ENCODE peak calls at places on chromosomes 5 and 9, in four cellular contexts. T is cardiac muscle cell, J is AG04450, G is HFF-Myc. F is an unnamed sample.

GRCh38 chr5:33939863-33940262 is 3.7 kb downstream of the RXFP3 start:
- DNase-seq in T (no peak), G (no peak), J (no peak), F (peak)

GRCh38 chr5:79840085-79840990 is 150.7 kb downstream of the CMYA5 start:
- DNase-seq in G (no peak), J (no peak), T (no peak), F (no peak)

GRCh38 chr9:77848897-77849296 is 182.7 kb downstream of the GNAQ start:
- DNase-seq in T (no peak), G (no peak), J (peak), F (peak)

GRCh38 chr5:172902497-172903472 is 56.4 kb upstream of the RPL26L1 start:
- DNase-seq in J (peak), G (no peak), T (peak), F (peak)

GRCh38 chr9:120852240-120853018 is 9.7 kb upstream of the PSMD5 start:
- DNase-seq in G (no peak), T (no peak), J (no peak), F (peak)

GRCh38 chr5:37272564-37272963 is 23.4 kb upstream of the CPLANE1 start:
- DNase-seq in G (no peak), T (no peak), J (no peak), F (peak)

GRCh38 chr9:104301770-104302169 is 202.3 kb upstream of the OR13F1 start:
- DNase-seq in T (no peak), J (no peak), G (no peak), F (no peak)

GRCh38 chr5:178417391-178417811 is 172.8 kb downstream of the COL23A1 start:
- DNase-seq in G (no peak), J (no peak), T (no peak), F (no peak)

GRCh38 chr5:128519830-128520229 is 18.2 kb downstream of the FBN2 start:
- DNase-seq in T (no peak), J (no peak), G (no peak), F (no peak)

GRCh38 chr9:33721674-33722358 is 73.5 kb upstream of the PRSS3 start:
- DNase-seq in T (peak), G (peak), J (peak), F (no peak)

GRCh38 chr9:99572529-99572928 is 249.2 kb upstream of the NR4A3 start:
- DNase-seq in G (no peak), J (no peak), T (no peak), F (no peak)

GRCh38 chr5:1033178-1033577 is 24.6 kb downstream of the NKD2 start:
- DNase-seq in J (no peak), G (no peak), T (no peak), F (no peak)

GRCh38 chr9:16314476-16314875 is 556.0 kb downstream of the BNC2 start:
- DNase-seq in J (no peak), G (no peak), T (no peak), F (no peak)

GRCh38 chr9:86945868-86946711 is 1.2 kb downstream of the GAS1 start:
- DNase-seq in G (no peak), J (no peak), T (peak), F (no peak)

GRCh38 chr9:131277673-131278420 is 1.5 kb upstream of the FAM78A start:
- DNase-seq in J (peak), G (peak), T (peak), F (no peak)

GRCh38 chr5:33933723-33934544 is 2.3 kb upstream of the RXFP3 start:
- DNase-seq in T (no peak), J (no peak), G (no peak), F (no peak)

GRCh38 chr5:93055556-93055955 is 525.5 kb downstream of the NR2F1-AS1 start:
- DNase-seq in G (no peak), J (no peak), T (no peak), F (no peak)

GRCh38 chr5:124461857-124462423 is 284.5 kb downstream of the ZNF608 start:
- DNase-seq in G (no peak), J (no peak), T (no peak), F (no peak)

GRCh38 chr9:79300153-79300552 is 271.6 kb upstream of the TLE4 start:
- DNase-seq in G (no peak), T (no peak), J (no peak), F (no peak)

GRCh38 chr9:76866689-76867088 is 39.2 kb downstream of the PRUNE2 start:
- DNase-seq in J (peak), G (peak), T (no peak), F (peak)

GRCh38 chr5:57900356-57900944 is 417.8 kb upstream of the ACTBL2 start:
- DNase-seq in T (no peak), J (no peak), G (no peak), F (no peak)

GRCh38 chr5:165325201-165325600 is 1819.8 kb downstream of the MAT2B start:
- DNase-seq in J (no peak), G (no peak), T (no peak), F (no peak)

GRCh38 chr5:67416133-67416937 is 219.7 kb upstream of the CD180 start:
- DNase-seq in T (no peak), G (no peak), J (no peak), F (no peak)

GRCh38 chr5:180873628-180874520 is 12.8 kb upstream of the ZFP62 start:
- DNase-seq in J (no peak), T (no peak), G (no peak), F (no peak)

GRCh38 chr9:131707677-131708612 is 31.9 kb downstream of the RAPGEF1 start:
- DNase-seq in G (no peak), T (peak), J (peak), F (no peak)

GRCh38 chr9:34185778-34186551 is 7.1 kb downstream of the UBAP1 start:
- DNase-seq in J (peak), T (no peak), G (peak), F (peak)

GRCh38 chr9:107486674-107487520 is 2.7 kb downstream of the KLF4 start:
- DNase-seq in J (no peak), G (no peak), T (no peak), F (no peak)

GRCh38 chr5:79963261-79963977 is 27.6 kb downstream of the MTX3 start:
- DNase-seq in T (no peak), J (no peak), G (no peak), F (no peak)

GRCh38 chr5:107875834-107876233 is 205.1 kb upstream of the EFNA5 start:
- DNase-seq in T (no peak), J (no peak), G (no peak), F (peak)

GRCh38 chr9:15735083-15735974 is 182.5 kb downstream of the CCDC171 start:
- DNase-seq in J (peak), G (peak), T (no peak), F (peak)

GRCh38 chr9:126411225-126411947 is 84.8 kb downstream of the MVB12B start:
- DNase-seq in T (no peak), G (no peak), J (no peak), F (no peak)

GRCh38 chr9:87498816-87499454 is 1.3 kb downstream of the DAPK1 start:
- DNase-seq in J (no peak), G (no peak), T (peak), F (no peak)

GRCh38 chr9:131773911-131774379 is 34.1 kb upstream of the RAPGEF1 start:
- DNase-seq in J (peak), G (peak), T (peak), F (no peak)

GRCh38 chr5:180347651-180348050 is 5.5 kb downstream of the GFPT2 start:
- DNase-seq in J (no peak), T (no peak), G (no peak), F (no peak)

GRCh38 chr9:114072181-114073140 is 5.6 kb downstream of the AMBP start:
- DNase-seq in T (no peak), J (no peak), G (no peak), F (no peak)

GRCh38 chr5:118301696-118302095 is 686.7 kb downstream of the DTWD2 start:
- DNase-seq in J (no peak), T (no peak), G (no peak), F (no peak)

GRCh38 chr9:121883281-121884056 is 209.6 kb downstream of the TTLL11 start:
- DNase-seq in G (no peak), J (no peak), T (peak), F (no peak)

DNA sequence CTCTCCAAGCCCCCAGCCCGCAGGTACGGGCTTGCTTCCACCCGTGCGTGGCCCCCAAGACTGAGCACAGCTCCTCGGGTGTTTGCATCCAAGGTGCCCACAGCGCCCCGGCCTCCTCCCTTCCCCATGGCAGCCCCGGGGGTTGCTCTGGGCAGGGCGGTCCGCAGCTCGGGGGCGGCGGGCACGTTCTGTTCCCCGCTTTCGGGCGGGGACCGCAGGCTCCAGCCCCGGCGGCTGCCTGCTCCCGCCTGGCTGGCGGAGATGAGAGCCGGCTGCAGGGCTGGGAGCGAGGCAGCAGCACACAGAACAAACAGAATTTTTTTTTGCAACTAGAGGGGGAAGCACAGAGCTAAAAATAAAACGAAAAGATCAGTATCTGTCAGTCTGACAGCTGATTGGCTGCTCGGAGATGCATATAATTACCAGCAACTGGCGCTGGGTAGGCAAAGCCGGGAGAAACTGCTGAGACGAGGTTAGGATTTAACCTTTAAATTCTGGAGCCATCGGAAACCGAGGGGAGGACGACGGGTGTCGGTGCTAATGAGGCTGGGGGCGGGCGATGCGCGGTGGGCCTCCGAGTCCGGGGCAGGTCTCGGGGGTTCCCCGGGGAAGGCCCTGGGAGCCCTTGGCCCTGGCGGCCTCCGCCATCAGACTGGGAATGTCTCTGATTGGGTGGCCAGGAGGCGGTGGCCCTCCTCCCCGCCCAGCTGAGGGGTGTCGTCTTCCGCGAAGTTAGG is 142.7 kb upstream of the IER5L start:
- DNase-seq in T (peak), G (peak), J (peak), F (peak)
- H3K4me3 ChIP-seq in T (peak), G (peak), J (peak), F (peak)

GRCh38 chr5:136802382-136802781 is 437.0 kb upstream of the TRPC7 start:
- DNase-seq in J (no peak), T (peak), G (no peak), F (no peak)
- TF ChIP-seq CTCF in J (peak), T (peak), G (peak), F (peak)

GRCh38 chr9:89924611-89925010 is 319.8 kb downstream of the GADD45G start:
- DNase-seq in T (no peak), G (no peak), J (no peak), F (no peak)

GRCh38 chr9:89923174-89923573 is 318.4 kb downstream of the GADD45G start:
- DNase-seq in G (no peak), J (no peak), T (no peak), F (no peak)

GRCh38 chr9:89926167-89926566 is 321.4 kb downstream of the GADD45G start:
- DNase-seq in G (no peak), J (no peak), T (no peak), F (no peak)

GRCh38 chr9:89922099-89922498 is 317.3 kb downstream of the GADD45G start:
- DNase-seq in T (peak), G (no peak), J (no peak), F (no peak)

GRCh38 chr9:89923961-89924504 is 319.2 kb downstream of the GADD45G start:
- DNase-seq in T (no peak), G (no peak), J (no peak), F (no peak)
- H3K4me3 ChIP-seq in T (no peak), G (no peak), J (no peak), F (no peak)

GRCh38 chr5:59491944-59492343 is 401.6 kb downstream of the PDE4D start:
- DNase-seq in J (no peak), G (no peak), T (no peak), F (no peak)

GRCh38 chr5:59500014-59500413 is 393.5 kb downstream of the PDE4D start:
- DNase-seq in J (no peak), T (no peak), G (no peak), F (no peak)

DNA sequence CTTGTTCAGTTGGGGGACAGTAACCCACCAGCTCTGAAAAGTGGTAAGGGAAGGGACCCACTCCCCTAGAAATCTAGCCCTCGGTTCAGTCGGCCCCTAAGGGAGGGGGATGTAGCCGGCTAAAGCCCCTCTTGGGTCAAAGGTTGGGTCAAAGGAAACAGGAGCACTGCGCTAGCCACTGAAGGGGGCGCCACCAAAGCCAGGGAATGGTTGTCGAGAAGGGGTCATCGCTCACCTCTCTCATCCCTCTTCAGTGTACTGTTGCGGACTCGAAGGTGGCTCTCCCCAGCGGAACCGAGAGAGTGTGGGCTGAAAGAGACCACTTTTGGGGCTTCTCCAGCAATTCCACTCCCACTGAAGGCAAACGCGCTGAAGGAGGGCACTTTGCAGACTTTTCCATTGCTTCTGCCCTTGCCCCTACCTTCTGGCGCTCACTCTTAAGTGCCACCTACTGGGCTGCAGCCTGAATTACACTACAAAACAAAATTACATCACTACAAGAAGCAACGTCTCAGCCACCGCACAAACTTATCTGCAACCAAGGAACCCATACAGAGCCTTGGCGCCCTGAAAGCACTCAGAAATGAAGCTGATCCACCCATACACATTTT is 396.9 kb downstream of the PDE4D start:
- DNase-seq in J (no peak), G (no peak), T (no peak), F (no peak)
- TF ChIP-seq CTCF in J (peak), G (peak), T (peak), F (peak)

DNA sequence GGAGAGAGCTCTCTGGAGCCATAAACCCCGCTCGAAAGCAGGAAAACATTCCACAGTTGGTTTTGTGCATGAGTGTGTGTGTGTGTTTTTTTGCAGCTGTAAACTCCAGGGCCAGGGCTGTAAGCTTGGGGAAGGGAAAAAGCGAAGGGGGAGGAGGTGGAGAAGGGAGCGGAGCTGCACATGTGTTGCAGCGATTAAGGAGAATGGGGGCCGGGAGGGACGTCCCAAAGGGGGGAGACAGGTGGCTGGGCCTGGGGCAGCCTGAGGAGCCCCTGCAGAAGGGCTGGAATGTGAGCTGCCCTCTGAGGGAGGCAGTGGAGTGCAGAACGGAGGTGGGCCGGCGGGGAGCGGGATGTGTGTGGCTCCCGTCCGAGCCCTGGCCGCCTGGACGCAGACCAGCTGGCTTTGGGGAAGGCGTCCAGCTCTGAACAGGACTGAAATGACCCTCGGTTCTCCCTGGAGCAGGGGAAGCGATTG is 2.7 kb upstream of the MYMK start:
- DNase-seq in G (no peak), T (no peak), J (no peak), F (no peak)
- H3K4me3 ChIP-seq in G (no peak), T (no peak), J (no peak), F (no peak)

DNA sequence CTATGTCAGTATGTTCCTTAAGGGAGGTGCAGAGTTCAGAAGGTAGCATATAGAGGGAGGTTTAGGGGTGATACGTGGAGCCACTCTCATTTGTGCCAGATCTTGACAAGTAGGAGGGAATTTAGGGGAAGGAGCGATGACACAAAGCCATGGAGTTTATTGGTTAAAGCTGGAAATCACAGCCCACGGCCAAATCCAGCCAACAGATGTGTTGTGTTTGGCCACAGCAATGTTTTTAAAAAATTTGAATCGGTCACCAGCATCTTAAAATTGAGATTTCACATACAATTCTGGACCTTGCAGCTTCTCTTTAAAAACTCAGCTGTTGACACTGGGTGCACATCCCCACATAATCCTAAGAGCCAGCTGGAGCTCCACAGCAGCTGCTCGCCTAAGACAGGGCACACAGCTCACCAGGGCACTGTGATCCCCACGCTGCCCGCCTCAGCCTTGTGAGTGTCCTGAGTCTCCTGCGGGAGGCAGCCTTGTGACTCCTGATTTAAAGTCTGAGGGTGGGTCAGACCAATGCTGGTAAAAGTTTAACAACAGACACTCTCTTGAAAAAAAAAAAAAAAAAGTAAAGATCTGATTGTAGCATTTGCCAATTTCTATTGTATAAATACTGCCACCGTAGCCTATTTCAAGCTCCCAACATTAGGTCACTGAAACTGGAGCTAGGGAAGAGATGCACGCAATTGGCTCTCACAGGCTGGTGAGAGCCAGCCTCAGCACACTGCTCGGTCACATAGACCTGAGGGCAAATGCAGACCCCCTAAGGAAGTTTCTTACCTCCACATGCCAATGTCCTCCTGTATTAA is 124.9 kb downstream of the HSD17B3 start:
- DNase-seq in J (no peak), T (peak), G (no peak), F (no peak)
- TF ChIP-seq CTCF in J (no peak), T (no peak), G (no peak), F (peak)

GRCh38 chr9:69755205-69755604 is 4.6 kb downstream of the PTAR1 start:
- DNase-seq in G (no peak), J (no peak), T (no peak), F (no peak)

GRCh38 chr9:69760278-69760610 is 433 bp upstream of the PTAR1 start:
- DNase-seq in J (no peak), T (no peak), G (no peak), F (no peak)

GRCh38 chr9:69758981-69759477 is 782 bp downstream of the PTAR1 start:
- DNase-seq in J (no peak), T (no peak), G (no peak), F (no peak)

GRCh38 chr9:69759478-69760277 is at the start of gene PTAR1:
- DNase-seq in J (peak), T (peak), G (peak), F (no peak)

GRCh38 chr9:69758001-69758730 is 1.6 kb downstream of the PTAR1 start:
- DNase-seq in G (no peak), J (no peak), T (peak), F (no peak)
- H3K4me3 ChIP-seq in G (peak), J (peak), T (peak), F (peak)

F was measured in epithelial cell of proximal tubule.